ENCODE peak calls at places on chromosomes 16 and 17, in seven cellular contexts. One of them, this sample, is unnamed.

GRCh38 chr17:42704495-42705494 is 22.5 kb downstream of the CNTNAP1 start:
- DNase-seq in RCC 7860: no peak
- DNase-seq in choroid plexus epithelial cell: no peak
- DNase-seq in MV-4-11: peak
- DNase-seq in NCI-H146: no peak
- DNase-seq in substantia nigra: no peak
- DNase-seq in pancreas: no peak
- DNase-seq in this sample: no peak

GRCh38 chr16:30534368-30535105 is at the start of gene ZNF747:
- DNase-seq in RCC 7860: peak
- DNase-seq in choroid plexus epithelial cell: peak
- DNase-seq in MV-4-11: peak
- DNase-seq in NCI-H146: peak
- DNase-seq in substantia nigra: peak
- DNase-seq in pancreas: peak
- DNase-seq in this sample: peak

GRCh38 chr16:86706726-86707125 is 128.4 kb downstream of the FOXL1 start:
- DNase-seq in RCC 7860: no peak
- DNase-seq in choroid plexus epithelial cell: no peak
- DNase-seq in MV-4-11: no peak
- DNase-seq in NCI-H146: no peak
- DNase-seq in substantia nigra: no peak
- DNase-seq in pancreas: no peak
- DNase-seq in this sample: no peak

GRCh38 chr16:12087901-12088364 is 111.4 kb downstream of the SNX29 start:
- DNase-seq in RCC 7860: no peak
- DNase-seq in choroid plexus epithelial cell: no peak
- DNase-seq in MV-4-11: no peak
- DNase-seq in NCI-H146: peak
- DNase-seq in substantia nigra: no peak
- DNase-seq in pancreas: no peak
- DNase-seq in this sample: peak

GRCh38 chr17:36583787-36584186 is 7.9 kb upstream of the DHRS11 start:
- DNase-seq in RCC 7860: no peak
- DNase-seq in choroid plexus epithelial cell: no peak
- DNase-seq in MV-4-11: no peak
- DNase-seq in NCI-H146: no peak
- DNase-seq in substantia nigra: no peak
- DNase-seq in pancreas: no peak
- DNase-seq in this sample: no peak

GRCh38 chr17:40500709-40501108 is 714 bp downstream of the TNS4 start:
- DNase-seq in RCC 7860: no peak
- DNase-seq in choroid plexus epithelial cell: no peak
- DNase-seq in MV-4-11: no peak
- DNase-seq in NCI-H146: no peak
- DNase-seq in substantia nigra: no peak
- DNase-seq in pancreas: no peak
- DNase-seq in this sample: no peak

GRCh38 chr17:50689251-50689650 is 18.5 kb downstream of the ANKRD40 start:
- DNase-seq in RCC 7860: peak
- DNase-seq in choroid plexus epithelial cell: peak
- DNase-seq in MV-4-11: peak
- DNase-seq in NCI-H146: no peak
- DNase-seq in substantia nigra: no peak
- DNase-seq in pancreas: no peak
- DNase-seq in this sample: no peak

GRCh38 chr17:44093231-44093900 is 22.8 kb downstream of the G6PC3 start:
- DNase-seq in RCC 7860: no peak
- DNase-seq in choroid plexus epithelial cell: no peak
- DNase-seq in MV-4-11: no peak
- DNase-seq in NCI-H146: no peak
- DNase-seq in substantia nigra: no peak
- DNase-seq in pancreas: no peak
- DNase-seq in this sample: peak

GRCh38 chr17:48241131-48241591 is 133.6 kb downstream of the SNX11 start:
- DNase-seq in RCC 7860: peak
- DNase-seq in choroid plexus epithelial cell: peak
- DNase-seq in MV-4-11: peak
- DNase-seq in NCI-H146: no peak
- DNase-seq in substantia nigra: no peak
- DNase-seq in pancreas: no peak
- DNase-seq in this sample: no peak

GRCh38 chr17:4586043-4586442 is 1.7 kb downstream of the SMTNL2 start:
- DNase-seq in RCC 7860: no peak
- DNase-seq in choroid plexus epithelial cell: no peak
- DNase-seq in MV-4-11: no peak
- DNase-seq in NCI-H146: no peak
- DNase-seq in substantia nigra: no peak
- DNase-seq in pancreas: no peak
- DNase-seq in this sample: peak

GRCh38 chr16:88356124-88356726 is 26.5 kb upstream of the ZNF469 start:
- DNase-seq in RCC 7860: no peak
- DNase-seq in choroid plexus epithelial cell: peak
- DNase-seq in MV-4-11: no peak
- DNase-seq in NCI-H146: no peak
- DNase-seq in substantia nigra: no peak
- DNase-seq in pancreas: no peak
- DNase-seq in this sample: no peak

GRCh38 chr16:17518441-17518840 is 47.7 kb upstream of the XYLT1 start:
- DNase-seq in RCC 7860: peak
- DNase-seq in choroid plexus epithelial cell: no peak
- DNase-seq in MV-4-11: no peak
- DNase-seq in NCI-H146: no peak
- DNase-seq in substantia nigra: no peak
- DNase-seq in pancreas: no peak
- DNase-seq in this sample: no peak

GRCh38 chr17:79114455-79115301 is 40.1 kb downstream of the ENGASE start:
- DNase-seq in RCC 7860: no peak
- DNase-seq in choroid plexus epithelial cell: peak
- DNase-seq in MV-4-11: no peak
- DNase-seq in NCI-H146: peak
- DNase-seq in substantia nigra: peak
- DNase-seq in pancreas: no peak
- DNase-seq in this sample: no peak